ENCODE peak calls at places on chromosomes 2 and 18, in nine cellular contexts. B, M, A, I, Y, D, F, G and J are unnamed samples.
A peak's percentile ranks its signal among the peaks of the same experiment; 100 is the strongest.

GRCh38 chr2:132830321-132830720 is 160.3 kb upstream of the LYPD1 start:
- DNase-seq in D (no peak), I (no peak), B (no peak), M (no peak), F (no peak), Y (no peak), A (no peak), G (no peak), J (no peak)

GRCh38 chr2:143759455-143759854 is 630.2 kb downstream of the ARHGAP15 start:
- DNase-seq in F (no peak), D (no peak), M (no peak), I (no peak), G (no peak), Y (no peak), B (no peak), A (no peak), J (no peak)

GRCh38 chr2:144645055-144645778 is 125.3 kb upstream of the ZEB2 start:
- DNase-seq in B (peak; percentile 14), F (peak; percentile 16), A (peak; percentile 24), G (no peak), M (no peak), Y (no peak), I (no peak), D (no peak), J (no peak)

GRCh38 chr2:98870516-98871158 is 65.4 kb downstream of the CRACDL start:
- DNase-seq in F (no peak), I (peak; percentile 39), B (no peak), Y (no peak), M (no peak), G (no peak), A (no peak), D (no peak), J (no peak)

GRCh38 chr2:28981016-28981441 is at the start of gene TOGARAM2:
- DNase-seq in G (peak; percentile 8), D (no peak), F (no peak), I (no peak), B (no peak), M (no peak), Y (no peak), A (no peak), J (no peak)

GRCh38 chr2:199223791-199224190 is 233.9 kb downstream of the SATB2 start:
- DNase-seq in G (no peak), D (peak; percentile 85), F (no peak), A (peak; percentile 14), B (peak; percentile 93), M (no peak), I (no peak), Y (no peak), J (no peak)

GRCh38 chr2:186443851-186444250 is 42.2 kb upstream of the ZC3H15 start:
- DNase-seq in I (no peak), A (no peak), D (no peak), B (no peak), Y (no peak), M (no peak), G (no peak), F (no peak), J (no peak)

GRCh38 chr18:42271656-42272355 is 316.8 kb downstream of the PIK3C3 start:
- DNase-seq in G (no peak), I (no peak), M (no peak), A (no peak), D (no peak), B (no peak), F (no peak), Y (no peak), J (no peak)

GRCh38 chr2:162318280-162319222 is at the start of gene IFIH1:
- DNase-seq in M (peak; percentile 88), B (peak; percentile 93), I (peak; percentile 93), F (peak; percentile 90), G (peak; percentile 48), A (peak; percentile 89), D (peak; percentile 89), Y (peak; percentile 17), J (peak; percentile 27)

GRCh38 chr2:5695641-5696350 is 3.6 kb downstream of the SOX11 start:
- DNase-seq in F (peak; percentile 8), A (no peak), D (no peak), I (peak; percentile 81), B (no peak), G (no peak), Y (no peak), M (no peak), J (no peak)

GRCh38 chr2:48131503-48132293 is 225.4 kb upstream of the FBXO11 start:
- DNase-seq in B (peak; percentile 30), A (peak; percentile 35), M (no peak), D (no peak), F (no peak), G (no peak), Y (no peak), I (no peak), J (peak; percentile 96)

GRCh38 chr2:241810304-241811208 is 1.6 kb downstream of the NEU4 start:
- DNase-seq in Y (no peak), A (no peak), F (peak; percentile 9), G (no peak), I (no peak), D (no peak), M (no peak), B (no peak), J (no peak)

GRCh38 chr2:51812138-51812866 is 780.4 kb upstream of the NRXN1 start:
- DNase-seq in M (no peak), Y (no peak), I (no peak), F (peak; percentile 31), D (peak; percentile 2), G (no peak), A (peak; percentile 60), B (peak; percentile 22), J (no peak)

GRCh38 chr2:96495983-96496382 is 9.2 kb downstream of the NEURL3 start:
- DNase-seq in B (no peak), A (no peak), Y (no peak), M (no peak), F (no peak), I (no peak), D (no peak), G (no peak), J (no peak)

GRCh38 chr2:211085056-211085680 is 528.8 kb downstream of the CPS1 start:
- DNase-seq in Y (peak; percentile 14), M (no peak), I (peak; percentile 64), B (peak; percentile 66), D (peak; percentile 32), A (peak; percentile 25), G (no peak), F (peak; percentile 36), J (peak; percentile 71)

GRCh38 chr2:49490710-49491109 is 336.4 kb upstream of the FSHR start:
- DNase-seq in M (peak; percentile 13), F (peak; percentile 6), A (no peak), B (peak; percentile 3), Y (no peak), D (no peak), I (peak; percentile 46), G (no peak), J (peak; percentile 8)

GRCh38 chr18:79863161-79863945 is 65.6 kb downstream of the KCNG2 start:
- DNase-seq in F (no peak), M (no peak), A (no peak), B (no peak), G (no peak), I (no peak), D (no peak), Y (no peak), J (no peak)

GRCh38 chr2:241788135-241788534 is 11.5 kb downstream of the GAL3ST2 start:
- DNase-seq in I (peak; percentile 0), F (no peak), A (no peak), Y (no peak), B (no peak), D (no peak), G (no peak), M (no peak), J (no peak)

GRCh38 chr2:161981016-161981415 is 93.0 kb downstream of the DPP4 start:
- DNase-seq in M (no peak), D (no peak), G (no peak), I (no peak), F (no peak), Y (no peak), A (no peak), B (no peak), J (no peak)

GRCh38 chr2:61443342-61444041 is 27.4 kb downstream of the USP34 start:
- DNase-seq in A (no peak), D (no peak), Y (no peak), M (no peak), F (no peak), B (no peak), I (peak; percentile 79), G (no peak), J (no peak)